ENCODE peak calls at places on chromosomes 13 and 19, in seven cellular contexts. R, J, S, M, W, L and H are unnamed samples.

GRCh38 chr19:7152568-7152967 is 83.1 kb downstream of the ZNF557 start:
- DNase-seq in L (no peak), R (no peak), W (no peak), S (peak; percentile 26), J (peak; percentile 48), M (peak; percentile 37), H (no peak)

GRCh38 chr13:110297011-110297410 is 9.9 kb downstream of the COL4A1 start:
- DNase-seq in S (no peak), W (no peak), R (no peak), L (no peak), M (no peak), J (peak; percentile 57), H (no peak)

GRCh38 chr19:36719687-36720556 is 32.5 kb downstream of the ZNF567 start:
- DNase-seq in M (peak; percentile 59), R (no peak), S (no peak), W (no peak), L (no peak), J (no peak), H (no peak)

GRCh38 chr19:39248806-39249205 is at the start of gene IFNL4:
- DNase-seq in S (no peak), R (no peak), W (no peak), J (no peak), M (no peak), L (no peak), H (no peak)

GRCh38 chr19:12784394-12784870 is 6.9 kb upstream of the JUNB start:
- DNase-seq in R (no peak), J (no peak), M (no peak), W (no peak), S (no peak), L (no peak), H (no peak)

GRCh38 chr13:30322428-30322827 is 15.1 kb upstream of the KATNAL1 start:
- DNase-seq in J (no peak), L (no peak), M (no peak), R (no peak), W (no peak), S (no peak), H (no peak)

GRCh38 chr19:34265221-34265650 is 10.9 kb downstream of the GARRE1 start:
- DNase-seq in R (no peak), M (no peak), J (no peak), W (no peak), S (no peak), L (no peak), H (no peak)

GRCh38 chr13:110605132-110605531 is 10.2 kb upstream of the NAXD start:
- DNase-seq in W (no peak), S (no peak), R (no peak), J (no peak), L (no peak), M (no peak), H (no peak)

GRCh38 chr19:40053491-40053890 is 2.5 kb downstream of the ZNF780B start:
- DNase-seq in S (no peak), L (no peak), J (no peak), M (no peak), W (no peak), R (no peak), H (no peak)

GRCh38 chr19:20247016-20247683 is 80.1 kb downstream of the ZNF486 start:
- DNase-seq in L (peak; percentile 51), J (no peak), W (no peak), M (no peak), R (no peak), S (peak; percentile 62), H (no peak)

GRCh38 chr19:14363203-14364097 is 17.8 kb upstream of the ADGRE5 start:
- DNase-seq in J (peak; percentile 88), W (no peak), R (peak; percentile 25), S (peak; percentile 58), L (peak; percentile 50), M (peak; percentile 87), H (peak; percentile 87)

GRCh38 chr13:41065098-41065497 is 3.8 kb downstream of the WBP4 start:
- DNase-seq in S (no peak), W (no peak), R (no peak), L (no peak), M (no peak), J (no peak), H (no peak)

GRCh38 chr19:52296400-52296772 is 583 bp upstream of the ZNF480 start:
- DNase-seq in S (no peak), M (peak; percentile 29), J (no peak), L (no peak), W (no peak), R (peak; percentile 6), H (peak; percentile 20)

GRCh38 chr19:52297601-52298358 is 811 bp downstream of the ZNF480 start:
- DNase-seq in W (no peak), L (no peak), M (no peak), S (peak; percentile 22), J (no peak), R (no peak), H (no peak)

GRCh38 chr19:52291781-52292180 is 5.2 kb upstream of the ZNF480 start:
- DNase-seq in R (no peak), W (no peak), M (no peak), S (no peak), J (no peak), L (no peak), H (no peak)

GRCh38 chr19:52296773-52297600 is at the start of gene ZNF480:
- DNase-seq in W (peak; percentile 81), S (peak; percentile 93), J (peak; percentile 92), M (peak; percentile 82), L (peak; percentile 89), R (peak; percentile 68), H (peak; percentile 81)
- TF ChIP-seq EP300 in W (peak; percentile 70), S (no peak), J (no peak), M (no peak), L (no peak), R (no peak), H (no peak)

GRCh38 chr19:55641376-55642152 is 762 bp downstream of the ZNF580 start:
- DNase-seq in J (peak; percentile 75), S (peak; percentile 45), W (no peak), R (no peak), L (no peak), M (peak; percentile 63), H (no peak)
- H3K4me1 ChIP-seq in J (peaks cover 75% of the 10 kb centered on the region), S (peaks cover 39% of the 10 kb centered on the region), W (peaks cover 49% of the 10 kb centered on the region), R (peaks cover 55% of the 10 kb centered on the region), L (peaks cover 84% of the 10 kb centered on the region), M (peaks cover 29% of the 10 kb centered on the region), H (peaks cover 56% of the 10 kb centered on the region)

DNA sequence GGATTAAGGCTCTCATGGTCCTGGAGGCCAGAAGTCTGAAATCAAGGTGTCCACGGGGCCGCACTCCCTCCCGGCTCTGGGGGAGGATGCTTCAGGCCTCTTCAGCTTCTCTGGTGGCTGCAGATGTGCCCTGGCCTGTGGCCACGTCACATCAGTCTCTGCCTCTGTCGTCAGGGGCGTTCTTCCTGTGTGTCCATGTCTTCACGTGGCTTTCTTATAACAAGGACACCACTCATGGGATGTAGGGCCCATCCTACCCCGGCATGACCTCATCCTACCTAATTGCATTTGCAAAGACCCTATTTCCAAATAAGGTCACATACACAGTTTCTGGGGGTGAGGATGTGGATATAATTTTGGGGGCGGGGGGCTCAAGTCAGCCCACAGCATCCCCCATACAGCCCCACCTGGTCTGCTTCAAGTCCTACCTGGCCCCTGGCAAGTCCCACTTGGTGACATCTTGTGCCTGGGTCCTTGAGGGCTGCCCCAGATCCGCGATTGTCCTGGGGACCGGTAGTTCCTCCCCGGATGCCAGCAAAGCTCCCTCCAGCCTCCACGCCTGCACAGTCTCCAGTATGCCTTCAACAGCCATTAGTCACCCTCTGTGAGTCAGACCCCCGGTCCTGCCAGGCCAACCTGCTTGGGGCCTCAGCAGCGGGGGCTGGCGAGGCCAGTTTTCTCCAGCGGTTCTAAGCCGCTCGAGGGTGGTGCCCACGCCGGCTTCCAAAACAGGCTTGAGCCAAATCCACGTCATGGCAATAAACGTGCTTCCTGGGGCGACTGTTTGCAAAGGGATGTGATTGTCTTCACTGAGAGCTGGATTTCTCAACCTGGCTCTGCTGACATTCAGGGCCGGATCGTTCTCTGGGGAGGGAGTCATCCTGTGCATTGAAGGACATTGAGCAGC is 32.2 kb downstream of the MYO9B start:
- DNase-seq in L (peak; percentile 73), M (peak; percentile 86), J (peak; percentile 97), S (peak; percentile 57), W (peak; percentile 51), R (peak; percentile 16), H (peak; percentile 83)
- TF ChIP-seq EP300 in L (peak; percentile 27), M (no peak), J (no peak), S (peak; percentile 79), W (peak; percentile 81), R (no peak), H (no peak)

GRCh38 chr19:50431343-50432220 is 1.1 kb upstream of the MYBPC2 start:
- DNase-seq in R (peak; percentile 66), W (peak; percentile 78), J (peak; percentile 89), L (peak; percentile 89), S (peak; percentile 96), M (peak; percentile 72), H (peak; percentile 83)
- H3K4me1 ChIP-seq in R (peaks cover 10% of the 10 kb centered on the region), W (peaks cover 15% of the 10 kb centered on the region), J (peaks cover 16% of the 10 kb centered on the region), L (peaks cover 32% of the 10 kb centered on the region), S (peaks cover 19% of the 10 kb centered on the region), M (peaks cover 11% of the 10 kb centered on the region), H (peaks cover 9% of the 10 kb centered on the region)

DNA sequence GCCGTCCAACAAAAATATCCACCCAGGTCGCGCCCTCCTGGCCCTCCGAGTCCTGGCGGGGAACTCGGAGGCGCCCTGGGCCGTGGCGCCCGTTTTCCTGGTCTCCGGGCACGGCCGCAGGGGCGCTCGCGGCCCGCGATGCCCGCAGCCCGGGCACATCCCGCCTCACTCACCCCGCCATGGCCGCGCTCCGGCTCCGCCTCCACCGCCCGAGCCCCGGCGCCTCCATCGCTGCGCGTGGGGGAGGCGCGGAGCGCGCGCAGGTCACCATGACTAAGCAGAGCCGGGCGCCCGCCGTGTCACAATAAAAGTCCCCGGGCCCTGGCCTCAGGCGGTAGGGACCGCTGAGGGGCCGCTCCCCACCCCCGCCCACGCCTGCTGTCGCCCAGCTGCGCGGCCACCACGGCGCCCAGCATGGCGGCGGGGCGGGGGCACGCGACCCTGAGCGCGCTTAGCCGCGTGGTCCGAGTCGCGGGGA is 593 bp downstream of the KEAP1 start:
- DNase-seq in M (peak; percentile 87), R (peak; percentile 83), J (peak; percentile 97), W (peak; percentile 88), L (peak; percentile 96), S (peak; percentile 94), H (peak; percentile 95)
- TF ChIP-seq EP300 in M (no peak), R (peak; percentile 78), J (peak; percentile 30), W (peak; percentile 80), L (no peak), S (no peak), H (no peak)

GRCh38 chr13:113598481-113598880 is 13.9 kb downstream of the TFDP1 start:
- DNase-seq in L (no peak), R (no peak), S (no peak), M (no peak), W (no peak), J (peak; percentile 29), H (peak; percentile 14)
- H3K4me1 ChIP-seq in L (no peaks in the 10 kb centered on the region), R (no peaks in the 10 kb centered on the region), S (peaks cover 8% of the 10 kb centered on the region), M (no peaks in the 10 kb centered on the region), W (no peaks in the 10 kb centered on the region), J (no peaks in the 10 kb centered on the region), H (no peaks in the 10 kb centered on the region)